ENCODE peak calls at places on chromosomes 5 and 9, in seven cellular contexts. T is left colon, D is adrenal gland, E is AG09309, R is IMR-90, N is posterior vena cava, B is small intestine. O is an unnamed sample.

GRCh38 chr9:137502008-137502913 is 43.1 kb upstream of the NSMF start:
- DNase-seq in R (no peak), B (no peak), N (no peak), T (no peak), D (no peak), E (no peak), O (no peak)

GRCh38 chr9:94783121-94783664 is 56.7 kb downstream of the AOPEP start:
- DNase-seq in T (peak), R (peak), E (peak), B (peak), D (peak), N (no peak), O (peak)

GRCh38 chr5:112957970-112958773 is 18.4 kb upstream of the DCP2 start:
- DNase-seq in R (peak), N (peak), E (peak), B (peak), T (peak), D (peak), O (no peak)

GRCh38 chr5:14465086-14465485 is 116.5 kb upstream of the OTULINL start:
- DNase-seq in N (no peak), R (peak), T (no peak), B (no peak), D (no peak), E (no peak), O (no peak)

GRCh38 chr9:4573634-4574391 is 83.5 kb downstream of the SLC1A1 start:
- DNase-seq in D (peak), T (no peak), E (no peak), N (no peak), R (no peak), B (no peak), O (no peak)

GRCh38 chr5:113061851-113062631 is 85.4 kb downstream of the DCP2 start:
- DNase-seq in R (peak), T (no peak), E (peak), D (no peak), N (no peak), B (no peak), O (no peak)

GRCh38 chr9:116322521-116322920 is 168.9 kb downstream of the PAPPA start:
- DNase-seq in D (no peak), R (peak), E (peak), B (no peak), N (no peak), T (no peak), O (no peak)

GRCh38 chr5:150377964-150378694 is 20.6 kb downstream of the TCOF1 start:
- DNase-seq in D (no peak), E (peak), B (no peak), T (no peak), N (no peak), R (peak), O (no peak)

GRCh38 chr9:4138180-4138579 is 161.7 kb downstream of the GLIS3 start:
- DNase-seq in E (no peak), D (no peak), B (no peak), T (no peak), R (no peak), N (no peak), O (no peak)

GRCh38 chr5:90037646-90038045 is 371.9 kb downstream of the CETN3 start:
- DNase-seq in T (no peak), R (peak), E (no peak), B (no peak), N (no peak), D (no peak), O (no peak)

O was measured in neuronal stem cell.